ENCODE peak calls at places on chromosomes 16 and 17, in eight cellular contexts. X is GM12891, W is lower leg skin, U is A549, G is Peyer's patch, C is esophagus squamous epithelium, Y is heart left ventricle, J is body of pancreas. P is an unnamed sample.

GRCh38 chr16:24508614-24509013 is 30.8 kb upstream of the RBBP6 start:
- DNase-seq in X (no peak), W (no peak), U (no peak), G (no peak), C (no peak), Y (no peak), J (no peak), P (no peak)

GRCh38 chr17:65260626-65261025 is 123.5 kb downstream of the RGS9 start:
- DNase-seq in X (no peak), W (no peak), U (no peak), G (no peak), C (no peak), Y (no peak), J (no peak), P (no peak)

GRCh38 chr17:13797863-13798262 is 196.1 kb upstream of the HS3ST3A1 start:
- DNase-seq in X (no peak), W (no peak), U (no peak), G (no peak), C (no peak), Y (no peak), J (no peak), P (no peak)

GRCh38 chr17:5584971-5585794 is 874 bp upstream of the NLRP1 start:
- DNase-seq in X (no peak), W (no peak), U (no peak), G (no peak), C (no peak), Y (no peak), J (no peak), P (no peak)

GRCh38 chr17:46205975-46206374 is 12.7 kb upstream of the KANSL1 start:
- DNase-seq in X (no peak), W (no peak), U (no peak), G (no peak), C (no peak), Y (no peak), J (no peak), P (no peak)

GRCh38 chr16:85514295-85514600 is 98.9 kb upstream of the GSE1 start:
- DNase-seq in X (no peak), W (no peak), U (no peak), G (peak), C (no peak), Y (peak), J (peak), P (no peak)

GRCh38 chr17:66340720-66341119 is 38.3 kb downstream of the PRKCA start:
- DNase-seq in X (no peak), W (no peak), U (no peak), G (no peak), C (no peak), Y (no peak), J (peak), P (no peak)

GRCh38 chr17:42598905-42599304 is 10.3 kb downstream of the RETREG3 start:
- DNase-seq in X (no peak), W (no peak), U (no peak), G (no peak), C (no peak), Y (peak), J (no peak), P (no peak)

DNA sequence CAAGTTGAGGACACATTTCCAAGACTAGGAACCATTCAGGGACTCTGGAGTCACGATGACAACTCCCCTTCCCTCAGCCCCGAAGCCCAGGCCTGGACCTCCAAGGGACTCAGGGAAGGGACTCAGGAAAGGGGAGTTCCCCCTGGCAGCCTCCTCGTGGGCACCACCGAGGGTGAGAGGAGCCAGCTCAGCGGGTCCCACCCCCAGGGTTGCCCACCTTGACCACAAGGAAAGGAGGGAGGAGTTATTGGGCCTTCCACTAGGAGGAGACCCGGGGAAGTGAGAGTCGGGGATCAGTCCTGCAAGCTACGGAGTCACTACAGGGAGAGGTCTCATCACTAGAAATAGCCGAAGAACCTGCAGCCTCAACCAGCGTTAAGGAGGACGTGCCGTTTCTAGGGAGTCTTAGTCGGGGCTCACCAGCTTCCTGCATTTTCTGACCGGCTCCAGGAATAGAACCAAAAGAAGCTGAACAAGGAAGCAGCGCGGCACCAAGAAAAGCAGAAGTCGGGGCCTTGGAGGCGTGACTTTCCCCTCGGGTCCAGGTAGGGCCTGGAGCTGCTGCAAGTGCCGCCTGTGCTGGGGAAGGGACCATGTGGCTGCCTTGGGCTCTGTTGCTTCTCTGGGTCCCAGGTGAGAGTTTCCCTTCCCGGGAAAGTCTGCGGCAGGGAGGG is at the start of gene CD300A:
- DNase-seq in X (no peak), W (peak), U (no peak), G (peak), C (no peak), Y (peak), J (peak), P (no peak)
- TF ChIP-seq POLR2A in X (no peak), W (no peak), U (no peak), G (no peak), C (no peak), Y (no peak), J (no peak), P (no peak)

DNA sequence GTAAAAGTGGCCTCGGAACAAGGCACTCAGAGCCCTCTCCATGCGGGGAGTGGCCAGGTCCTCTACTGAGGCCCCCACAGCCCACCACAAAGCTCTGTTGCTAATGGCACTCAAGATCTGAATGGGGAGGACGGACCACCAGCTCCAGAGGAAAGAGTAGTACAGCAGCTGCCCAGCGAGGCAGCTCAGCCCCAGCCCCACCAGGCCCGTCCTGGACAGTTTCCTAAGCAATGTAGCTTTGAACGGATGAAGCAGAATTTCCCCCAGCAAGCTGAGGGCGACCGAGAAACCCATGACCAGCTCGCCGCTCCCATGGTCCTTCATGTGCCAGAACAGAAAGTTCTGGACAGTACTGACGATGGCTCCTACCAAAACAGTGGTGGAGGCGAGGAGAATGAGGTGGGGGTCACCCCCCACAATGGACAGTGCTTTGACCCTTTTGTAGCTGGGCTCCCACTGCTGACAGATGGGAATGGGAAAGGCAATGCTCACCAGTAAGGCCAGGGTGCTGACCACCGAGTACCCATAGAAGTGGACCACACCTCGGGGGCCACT is 1.5 kb downstream of the MFSD6L start:
- DNase-seq in X (no peak), W (no peak), U (no peak), G (no peak), C (no peak), Y (no peak), J (no peak), P (no peak)
- TF ChIP-seq POLR2A in X (no peak), W (no peak), U (no peak), G (no peak), C (no peak), Y (no peak), J (no peak), P (no peak)

DNA sequence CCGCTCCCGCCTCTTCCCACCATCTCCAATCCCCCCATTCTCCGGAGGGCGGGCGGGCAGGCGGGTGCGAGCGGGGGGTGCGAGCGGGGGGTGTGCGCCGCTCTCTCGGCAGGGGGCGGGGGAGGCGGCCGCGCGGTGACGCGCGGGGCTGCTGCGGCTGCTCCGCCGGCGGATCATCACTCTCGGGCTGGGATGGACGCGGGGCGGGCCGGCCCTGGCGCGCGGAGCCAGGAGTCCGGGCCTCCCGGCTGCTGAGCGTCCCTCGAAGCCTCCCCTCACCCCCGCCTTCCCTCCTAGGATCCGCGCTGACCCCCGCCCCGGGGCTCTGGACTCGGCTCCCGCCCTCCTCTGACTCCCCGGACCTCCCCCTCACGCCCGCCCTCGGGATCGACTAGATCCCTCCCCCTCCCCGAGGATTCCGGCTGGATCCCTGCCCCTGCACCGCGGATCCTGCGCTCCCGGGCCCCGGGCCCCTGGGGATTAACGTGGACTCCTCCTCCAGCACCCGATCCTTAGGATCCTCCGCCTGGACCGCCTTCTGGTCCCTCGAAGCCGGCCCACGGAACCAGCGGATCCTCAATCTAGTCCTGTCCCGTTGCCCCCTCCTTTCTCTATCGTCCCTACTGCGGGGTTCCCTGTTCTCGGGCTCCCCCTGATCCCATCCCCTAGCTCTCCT is 978 bp upstream of the TMEM256 start:
- DNase-seq in X (no peak), W (peak), U (peak), G (peak), C (no peak), Y (peak), J (peak), P (no peak)
- TF ChIP-seq POLR2A in X (no peak), W (no peak), U (peak), G (no peak), C (no peak), Y (peak), J (peak), P (peak)

GRCh38 chr17:81466564-81467472 is 45.8 kb downstream of the ACTG1 start:
- DNase-seq in X (no peak), W (no peak), U (no peak), G (no peak), C (no peak), Y (no peak), J (peak), P (no peak)
- TF ChIP-seq POLR2A in X (no peak), W (no peak), U (no peak), G (no peak), C (no peak), Y (no peak), J (no peak), P (no peak)

GRCh38 chr16:1769402-1770300 is 1.7 kb downstream of the NME3 start:
- DNase-seq in X (no peak), W (no peak), U (no peak), G (no peak), C (no peak), Y (no peak), J (no peak), P (no peak)

GRCh38 chr16:1771072-1771863 is at the start of gene NME3:
- DNase-seq in X (peak), W (peak), U (peak), G (peak), C (no peak), Y (peak), J (peak), P (no peak)

GRCh38 chr16:1771864-1772361 is 570 bp upstream of the NME3 start:
- DNase-seq in X (no peak), W (no peak), U (no peak), G (no peak), C (no peak), Y (no peak), J (no peak), P (no peak)

GRCh38 chr16:1768767-1769401 is 2.5 kb downstream of the NME3 start:
- DNase-seq in X (no peak), W (no peak), U (no peak), G (no peak), C (no peak), Y (no peak), J (no peak), P (no peak)

DNA sequence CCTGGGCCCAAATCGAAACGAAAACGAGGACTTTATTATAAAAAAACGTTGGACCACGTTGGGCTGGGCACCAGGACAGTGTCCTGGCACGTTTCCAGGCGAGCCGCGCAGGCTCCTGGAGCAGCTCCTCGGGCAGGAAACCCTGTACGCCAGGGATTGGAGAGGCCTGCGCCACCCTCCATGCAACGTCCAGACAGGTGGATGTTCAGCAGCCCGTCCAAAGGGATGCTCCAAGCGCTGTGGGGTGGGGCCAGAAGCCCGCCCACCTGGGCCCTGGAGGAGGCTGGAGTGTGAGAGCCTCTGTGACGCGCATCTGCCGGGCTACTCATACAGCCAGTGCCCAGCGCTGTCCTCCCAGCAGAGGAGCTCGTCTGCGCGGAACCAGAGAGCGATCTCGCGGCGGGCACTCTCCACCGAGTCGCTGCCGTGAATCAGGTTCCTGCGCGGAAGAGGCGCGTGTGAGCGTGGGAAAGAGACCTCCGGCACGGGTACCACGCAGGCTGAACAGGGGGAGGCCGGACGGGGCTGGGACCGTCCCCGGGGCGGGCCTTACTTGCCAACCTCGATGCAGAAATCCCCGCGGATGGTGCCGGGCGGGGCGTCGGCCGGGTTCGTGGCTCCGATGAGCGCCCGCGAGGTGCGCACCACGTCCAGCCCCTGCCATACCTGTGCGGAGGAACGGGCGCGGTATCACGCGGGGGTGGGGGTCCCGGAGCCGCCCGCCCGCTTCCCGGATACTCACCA is 843 bp downstream of the NME3 start:
- DNase-seq in X (peak), W (no peak), U (no peak), G (peak), C (no peak), Y (peak), J (peak), P (peak)
- TF ChIP-seq POLR2A in X (no peak), W (no peak), U (no peak), G (no peak), C (no peak), Y (peak), J (peak), P (no peak)

GRCh38 chr17:1710807-1711553 is 803 bp upstream of the TLCD2 start:
- DNase-seq in X (no peak), W (no peak), U (no peak), G (no peak), C (no peak), Y (no peak), J (no peak), P (no peak)
- TF ChIP-seq POLR2A in X (no peak), W (no peak), U (no peak), G (no peak), C (no peak), Y (no peak), J (no peak), P (no peak)

DNA sequence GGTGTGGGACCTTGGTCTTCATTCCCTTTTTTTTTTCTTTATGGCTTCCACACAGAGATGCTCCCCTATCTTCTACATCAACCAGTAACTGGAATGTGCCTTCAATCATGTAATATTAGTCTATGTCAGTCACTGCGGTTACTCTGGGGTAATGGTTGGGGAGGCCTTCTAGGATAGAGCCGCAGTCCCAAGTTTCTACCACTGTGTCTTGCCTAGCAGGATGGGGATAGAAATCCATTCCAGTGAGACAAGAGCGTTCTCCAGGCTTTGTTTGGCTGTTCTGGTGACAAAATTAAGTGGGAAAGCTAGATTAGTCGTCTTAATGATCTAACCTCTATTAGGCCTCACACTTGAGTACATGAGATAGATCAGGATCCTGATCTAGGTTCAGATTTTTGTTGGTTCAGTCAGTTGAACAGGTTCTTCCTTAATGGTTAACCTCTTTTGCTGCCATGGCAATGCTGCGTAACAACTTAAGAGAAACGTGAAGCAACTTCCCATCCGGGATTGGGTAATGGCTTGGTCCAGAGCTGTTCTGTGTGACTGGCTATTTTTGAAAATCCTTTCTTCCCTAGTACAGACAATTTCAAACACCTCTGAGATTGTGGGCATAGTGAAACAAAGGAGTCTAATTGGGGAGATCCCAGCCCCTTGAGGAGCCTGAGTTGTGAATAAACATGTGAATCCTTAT is 8.7 kb downstream of the MSL1 start:
- DNase-seq in X (no peak), W (no peak), U (no peak), G (no peak), C (no peak), Y (no peak), J (peak), P (no peak)
- TF ChIP-seq POLR2A in X (no peak), W (no peak), U (no peak), G (no peak), C (no peak), Y (no peak), J (no peak), P (no peak)

GRCh38 chr17:76485569-76485968 is 15.7 kb downstream of the RHBDF2 start:
- DNase-seq in X (no peak), W (peak), U (no peak), G (peak), C (no peak), Y (peak), J (peak), P (no peak)
- TF ChIP-seq POLR2A in X (no peak), W (no peak), U (no peak), G (no peak), C (no peak), Y (no peak), J (no peak), P (no peak)

P was measured in HCT116.